ENCODE peak calls at places on chromosome 18, in four cellular contexts. N is CD8-positive, alpha-beta T cell; X is fibroblast of the aortic adventitia; J is NB4. G is an unnamed sample.
A peak's percentile ranks its signal among the peaks of the same experiment; 100 is the strongest.

GRCh38 chr18:59141294-59142068 is 1.8 kb downstream of the SEC11C start:
- DNase-seq in N (no peak), X (no peak), J (no peak), G (no peak)

GRCh38 chr18:24763765-24764548 is 303.5 kb downstream of the HRH4 start:
- DNase-seq in N (no peak), X (peak; percentile 65), J (no peak), G (no peak)

GRCh38 chr18:73681912-73682311 is 465.7 kb downstream of the FBXO15 start:
- DNase-seq in N (no peak), X (no peak), J (no peak), G (no peak)

GRCh38 chr18:80042785-80043184 is 8.6 kb downstream of the RBFA start:
- DNase-seq in N (no peak), X (no peak), J (no peak), G (no peak)

GRCh38 chr18:52716926-52717325 is 376.9 kb downstream of the DCC start:
- DNase-seq in N (no peak), X (no peak), J (peak; percentile 50), G (no peak)

GRCh38 chr18:45639424-45639823 is 24.1 kb downstream of the SLC14A2 start:
- DNase-seq in N (no peak), X (no peak), J (no peak), G (no peak)

GRCh38 chr18:39604836-39605235 is 2039.2 kb upstream of the CELF4 start:
- DNase-seq in N (no peak), X (peak; percentile 24), J (peak; percentile 20), G (no peak)

GRCh38 chr18:79732721-79733025 is 53.1 kb downstream of the CTDP1 start:
- DNase-seq in N (no peak), X (peak; percentile 4), J (peak; percentile 9), G (no peak)

GRCh38 chr18:62711781-62712180 is 3.6 kb upstream of the PHLPP1 start:
- DNase-seq in N (no peak), X (no peak), J (no peak), G (no peak)

GRCh38 chr18:45998244-45998643 is 31.1 kb upstream of the EPG5 start:
- DNase-seq in N (peak; percentile 15), X (no peak), J (no peak), G (peak; percentile 19)

GRCh38 chr18:66495844-66496243 is 108.0 kb downstream of the CDH19 start:
- DNase-seq in N (no peak), X (no peak), J (peak; percentile 59), G (no peak)

GRCh38 chr18:80229342-80229741 is 18.0 kb downstream of the PARD6G start:
- DNase-seq in N (no peak), X (peak; percentile 9), J (no peak), G (no peak)

GRCh38 chr18:70920840-70921374 is 632.1 kb downstream of the SOCS6 start:
- DNase-seq in N (no peak), X (no peak), J (no peak), G (no peak)

GRCh38 chr18:44325903-44326650 is 354.6 kb upstream of the SETBP1 start:
- DNase-seq in N (no peak), X (peak; percentile 87), J (peak; percentile 58), G (peak; percentile 13)

GRCh38 chr18:6876646-6877045 is 147.1 kb downstream of the ARHGAP28 start:
- DNase-seq in N (no peak), X (peak; percentile 4), J (no peak), G (no peak)

GRCh38 chr18:57475903-57476302 is 40.7 kb downstream of the ONECUT2 start:
- DNase-seq in N (no peak), X (no peak), J (peak; percentile 13), G (no peak)

GRCh38 chr18:45343365-45343764 is 271.9 kb upstream of the SLC14A2 start:
- DNase-seq in N (no peak), X (no peak), J (no peak), G (no peak)

GRCh38 chr18:49865401-49865800 is 52.1 kb upstream of the ACAA2 start:
- DNase-seq in N (no peak), X (no peak), J (no peak), G (no peak)

GRCh38 chr18:51833850-51834249 is 506.1 kb upstream of the DCC start:
- DNase-seq in N (no peak), X (no peak), J (no peak), G (no peak)

GRCh38 chr18:22871809-22872525 is 61.2 kb upstream of the RBBP8 start:
- DNase-seq in N (no peak), X (peak; percentile 42), J (no peak), G (no peak)

GRCh38 chr18:78635093-78635800 is 344.4 kb upstream of the SALL3 start:
- DNase-seq in N (no peak), X (no peak), J (no peak), G (no peak)

GRCh38 chr18:45757005-45757404 is 33.0 kb downstream of the SLC14A1 start:
- DNase-seq in N (no peak), X (no peak), J (no peak), G (no peak)

GRCh38 chr18:22477222-22477621 is 59.5 kb upstream of the CTAGE1 start:
- DNase-seq in N (no peak), X (no peak), J (no peak), G (no peak)

GRCh38 chr18:8045890-8046289 is 478.8 kb downstream of the PTPRM start:
- DNase-seq in N (no peak), X (no peak), J (no peak), G (no peak)

GRCh38 chr18:8041526-8042111 is 474.5 kb downstream of the PTPRM start:
- DNase-seq in N (no peak), X (no peak), J (no peak), G (no peak)

GRCh38 chr18:8045160-8045885 is 478.2 kb downstream of the PTPRM start:
- DNase-seq in N (no peak), X (no peak), J (no peak), G (no peak)

GRCh38 chr18:8046421-8046820 is 479.3 kb downstream of the PTPRM start:
- DNase-seq in N (no peak), X (no peak), J (no peak), G (no peak)

GRCh38 chr18:8044004-8044403 is 476.9 kb downstream of the PTPRM start:
- DNase-seq in N (no peak), X (no peak), J (no peak), G (no peak)
- TF ChIP-seq CTCF in N (no peak), X (no peak), J (no peak), G (no peak)

GRCh38 chr18:75391275-75392115 is 36.0 kb downstream of the SMIM21 start:
- DNase-seq in N (no peak), X (no peak), J (no peak), G (no peak)

GRCh38 chr18:75395137-75395536 is 32.4 kb downstream of the SMIM21 start:
- DNase-seq in N (no peak), X (no peak), J (no peak), G (no peak)

GRCh38 chr18:75390854-75391253 is 36.6 kb downstream of the SMIM21 start:
- DNase-seq in N (no peak), X (no peak), J (no peak), G (no peak)

GRCh38 chr18:75393721-75394120 is 33.8 kb downstream of the SMIM21 start:
- DNase-seq in N (no peak), X (peak; percentile 17), J (no peak), G (no peak)
- TF ChIP-seq CTCF in N (no peak), X (no peak), J (no peak), G (no peak)

GRCh38 chr18:5787936-5788335 is 107.4 kb downstream of the TMEM200C start:
- DNase-seq in N (no peak), X (no peak), J (no peak), G (no peak)
- TF ChIP-seq CTCF in N (no peak), X (no peak), J (no peak), G (no peak)

DNA sequence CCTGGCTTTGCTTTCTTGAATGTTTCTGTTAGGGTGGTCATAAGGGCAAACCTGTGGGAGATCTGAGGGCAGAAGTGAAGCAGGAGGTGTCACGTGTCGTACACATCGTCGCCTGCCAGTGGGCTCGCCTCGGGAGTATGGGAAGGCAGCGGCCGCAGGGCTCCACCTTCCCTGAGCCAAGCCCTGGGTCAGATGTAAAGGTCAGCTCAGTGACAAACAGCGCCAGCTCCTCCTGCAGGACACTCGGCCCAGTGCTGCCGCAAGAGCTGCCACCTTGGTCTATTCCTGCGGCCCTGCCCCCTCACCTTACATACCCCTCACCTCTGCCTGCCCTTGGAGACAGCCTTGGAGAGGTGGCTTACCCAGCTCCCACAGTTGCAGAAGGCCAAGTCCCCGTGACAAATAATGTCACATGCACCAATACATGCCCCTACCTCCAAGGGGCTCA is 64.2 kb downstream of the PSMG2 start:
- DNase-seq in N (no peak), X (no peak), J (no peak), G (no peak)
- TF ChIP-seq CTCF in N (no peak), X (no peak), J (no peak), G (no peak)